ENCODE peak calls at places on chromosome 14, in eight cellular contexts. One of them, this sample, is unnamed.

GRCh38 chr14:68510201-68510600 is 282.7 kb downstream of the ZFP36L1 start:
- DNase-seq in small intestine: no peak
- DNase-seq in foreskin fibroblast: peak; percentile 93
- DNase-seq in stomach: no peak
- DNase-seq in adrenal gland: no peak
- DNase-seq in AG04450: no peak
- DNase-seq in tibial artery: peak; percentile 80
- DNase-seq in right cardiac atrium: no peak
- DNase-seq in this sample: no peak

GRCh38 chr14:74682169-74682952 is 30.5 kb downstream of the AREL1 start:
- DNase-seq in small intestine: no peak
- DNase-seq in foreskin fibroblast: no peak
- DNase-seq in stomach: no peak
- DNase-seq in adrenal gland: no peak
- DNase-seq in AG04450: no peak
- DNase-seq in tibial artery: no peak
- DNase-seq in right cardiac atrium: no peak
- DNase-seq in this sample: no peak

GRCh38 chr14:55711171-55711811 is 131.3 kb downstream of the KTN1 start:
- DNase-seq in small intestine: no peak
- DNase-seq in foreskin fibroblast: peak; percentile 68
- DNase-seq in stomach: no peak
- DNase-seq in adrenal gland: no peak
- DNase-seq in AG04450: no peak
- DNase-seq in tibial artery: no peak
- DNase-seq in right cardiac atrium: no peak
- DNase-seq in this sample: no peak

GRCh38 chr14:103879570-103880333 is 32.4 kb upstream of the PPP1R13B start:
- DNase-seq in small intestine: peak; percentile 96
- DNase-seq in foreskin fibroblast: peak; percentile 23
- DNase-seq in stomach: peak; percentile 91
- DNase-seq in adrenal gland: peak; percentile 87
- DNase-seq in AG04450: no peak
- DNase-seq in tibial artery: no peak
- DNase-seq in right cardiac atrium: peak; percentile 83
- DNase-seq in this sample: peak; percentile 72

GRCh38 chr14:105421723-105422615 is 2.3 kb downstream of the MTA1 start:
- DNase-seq in small intestine: no peak
- DNase-seq in foreskin fibroblast: no peak
- DNase-seq in stomach: no peak
- DNase-seq in adrenal gland: no peak
- DNase-seq in AG04450: no peak
- DNase-seq in tibial artery: no peak
- DNase-seq in right cardiac atrium: no peak
- DNase-seq in this sample: no peak

GRCh38 chr14:64614992-64615391 is 65.2 kb downstream of the PPP1R36 start:
- DNase-seq in small intestine: no peak
- DNase-seq in foreskin fibroblast: no peak
- DNase-seq in stomach: no peak
- DNase-seq in adrenal gland: no peak
- DNase-seq in AG04450: no peak
- DNase-seq in tibial artery: no peak
- DNase-seq in right cardiac atrium: no peak
- DNase-seq in this sample: no peak

GRCh38 chr14:100640481-100641273 is 53.5 kb upstream of the BEGAIN start:
- DNase-seq in small intestine: peak; percentile 51
- DNase-seq in foreskin fibroblast: no peak
- DNase-seq in stomach: peak; percentile 37
- DNase-seq in adrenal gland: no peak
- DNase-seq in AG04450: no peak
- DNase-seq in tibial artery: no peak
- DNase-seq in right cardiac atrium: no peak
- DNase-seq in this sample: no peak

GRCh38 chr14:65302571-65303184 is 109.9 kb upstream of the FUT8 start:
- DNase-seq in small intestine: peak; percentile 35
- DNase-seq in foreskin fibroblast: no peak
- DNase-seq in stomach: peak; percentile 60
- DNase-seq in adrenal gland: no peak
- DNase-seq in AG04450: no peak
- DNase-seq in tibial artery: no peak
- DNase-seq in right cardiac atrium: no peak
- DNase-seq in this sample: no peak

GRCh38 chr14:104551851-104552737 is 27.5 kb upstream of the C14orf180 start:
- DNase-seq in small intestine: no peak
- DNase-seq in foreskin fibroblast: no peak
- DNase-seq in stomach: no peak
- DNase-seq in adrenal gland: peak; percentile 8
- DNase-seq in AG04450: no peak
- DNase-seq in tibial artery: no peak
- DNase-seq in right cardiac atrium: peak; percentile 53
- DNase-seq in this sample: no peak

GRCh38 chr14:21072102-21072501 is 2.0 kb downstream of the ARHGEF40 start:
- DNase-seq in small intestine: no peak
- DNase-seq in foreskin fibroblast: peak; percentile 78
- DNase-seq in stomach: no peak
- DNase-seq in adrenal gland: peak; percentile 29
- DNase-seq in AG04450: peak; percentile 44
- DNase-seq in tibial artery: peak; percentile 64
- DNase-seq in right cardiac atrium: no peak
- DNase-seq in this sample: no peak

GRCh38 chr14:81144811-81145598 is 75.8 kb downstream of the GTF2A1 start:
- DNase-seq in small intestine: peak; percentile 8
- DNase-seq in foreskin fibroblast: no peak
- DNase-seq in stomach: no peak
- DNase-seq in adrenal gland: no peak
- DNase-seq in AG04450: no peak
- DNase-seq in tibial artery: no peak
- DNase-seq in right cardiac atrium: no peak
- DNase-seq in this sample: no peak

DNA sequence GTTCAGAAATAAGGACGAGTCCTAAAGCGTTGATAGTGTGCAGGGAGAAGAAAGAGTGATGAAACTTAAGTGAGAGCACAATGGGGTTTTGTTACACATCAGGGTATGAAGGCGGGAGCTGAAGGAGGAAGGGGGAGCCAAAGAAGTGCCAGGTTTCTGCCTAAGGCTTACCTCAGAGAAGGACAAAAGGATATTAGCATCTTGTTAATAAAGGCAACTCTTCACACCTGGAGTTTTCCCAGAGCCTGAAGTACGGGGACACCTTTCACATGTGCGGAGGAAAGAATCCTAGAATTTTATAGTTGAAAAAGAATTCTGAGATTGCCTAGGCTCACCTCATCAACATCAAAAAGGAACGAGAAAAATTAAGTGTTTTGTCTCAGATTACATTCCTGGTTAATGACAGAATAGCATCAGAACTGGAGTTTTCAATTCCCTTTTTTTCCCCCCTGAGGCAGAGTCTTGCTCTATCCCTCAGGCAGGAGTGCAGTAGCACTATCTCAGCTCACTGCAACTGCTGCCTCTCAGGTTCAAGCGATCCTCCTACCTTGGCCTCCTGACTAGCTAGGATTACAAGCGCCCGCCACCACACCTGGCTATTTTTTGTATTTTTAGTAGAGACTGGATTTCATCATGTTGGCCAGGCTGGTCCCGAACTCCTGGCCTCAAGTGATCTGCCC is 2.2 kb upstream of the SAV1 start:
- DNase-seq in small intestine: no peak
- DNase-seq in foreskin fibroblast: no peak
- DNase-seq in stomach: no peak
- DNase-seq in adrenal gland: no peak
- DNase-seq in AG04450: no peak
- DNase-seq in tibial artery: no peak
- DNase-seq in right cardiac atrium: no peak
- DNase-seq in this sample: no peak
- H3K4me3 ChIP-seq in small intestine: no peak overlapping the region
- H3K4me3 ChIP-seq in foreskin fibroblast: no peak overlapping the region
- H3K4me3 ChIP-seq in stomach: no peak overlapping the region
- H3K4me3 ChIP-seq in adrenal gland: no peak overlapping the region
- H3K4me3 ChIP-seq in AG04450: no peak overlapping the region
- H3K4me3 ChIP-seq in tibial artery: no peak overlapping the region
- H3K4me3 ChIP-seq in right cardiac atrium: no peak overlapping the region
- H3K4me3 ChIP-seq in this sample: no peak overlapping the region

GRCh38 chr14:60647081-60647836 is 2.0 kb downstream of the SIX1 start:
- DNase-seq in small intestine: no peak
- DNase-seq in foreskin fibroblast: no peak
- DNase-seq in stomach: no peak
- DNase-seq in adrenal gland: no peak
- DNase-seq in AG04450: no peak
- DNase-seq in tibial artery: peak; percentile 75
- DNase-seq in right cardiac atrium: no peak
- DNase-seq in this sample: no peak
- H3K4me3 ChIP-seq in small intestine: peak overlapping the region; percentile 10
- H3K4me3 ChIP-seq in foreskin fibroblast: peak overlapping the region; percentile 76
- H3K4me3 ChIP-seq in stomach: peak overlapping the region; percentile 48
- H3K4me3 ChIP-seq in adrenal gland: no peak overlapping the region
- H3K4me3 ChIP-seq in AG04450: peak overlapping the region; percentile 88
- H3K4me3 ChIP-seq in tibial artery: peak overlapping the region; percentile 77
- H3K4me3 ChIP-seq in right cardiac atrium: peak overlapping the region; percentile 13
- H3K4me3 ChIP-seq in this sample: peak overlapping the region; percentile 73

DNA sequence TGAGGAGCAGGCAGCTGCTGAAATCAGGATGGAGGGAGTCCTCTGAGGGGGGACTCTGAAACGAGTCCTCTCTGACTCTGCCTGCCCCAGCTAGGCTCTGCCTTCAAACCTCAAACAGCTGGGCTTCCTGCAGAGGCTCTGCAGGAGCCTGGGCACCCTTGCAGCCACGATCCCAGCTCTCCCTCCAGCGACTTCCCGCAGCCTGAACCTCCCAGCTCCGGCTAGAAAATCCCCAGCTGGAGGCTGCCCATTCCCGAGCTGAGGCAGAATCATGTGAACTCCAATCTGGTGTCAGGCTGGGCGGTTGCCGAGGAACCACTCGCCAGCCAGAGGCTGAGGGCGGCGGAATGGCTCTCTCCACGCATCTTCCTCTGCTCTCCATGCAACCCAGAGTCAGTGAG is at the start of gene GPR68:
- DNase-seq in small intestine: no peak
- DNase-seq in foreskin fibroblast: peak; percentile 60
- DNase-seq in stomach: peak; percentile 57
- DNase-seq in adrenal gland: no peak
- DNase-seq in AG04450: peak; percentile 46
- DNase-seq in tibial artery: peak; percentile 70
- DNase-seq in right cardiac atrium: peak; percentile 83
- DNase-seq in this sample: no peak
- H3K4me3 ChIP-seq in small intestine: no peak within 1 kb of the TSS
- H3K4me3 ChIP-seq in foreskin fibroblast: peak within 1 kb of the TSS; percentile 18
- H3K4me3 ChIP-seq in stomach: peak within 1 kb of the TSS; percentile 18
- H3K4me3 ChIP-seq in adrenal gland: no peak within 1 kb of the TSS
- H3K4me3 ChIP-seq in AG04450: peak within 1 kb of the TSS; percentile 31
- H3K4me3 ChIP-seq in tibial artery: no peak within 1 kb of the TSS
- H3K4me3 ChIP-seq in right cardiac atrium: no peak within 1 kb of the TSS
- H3K4me3 ChIP-seq in this sample: peak within 1 kb of the TSS; percentile 51

DNA sequence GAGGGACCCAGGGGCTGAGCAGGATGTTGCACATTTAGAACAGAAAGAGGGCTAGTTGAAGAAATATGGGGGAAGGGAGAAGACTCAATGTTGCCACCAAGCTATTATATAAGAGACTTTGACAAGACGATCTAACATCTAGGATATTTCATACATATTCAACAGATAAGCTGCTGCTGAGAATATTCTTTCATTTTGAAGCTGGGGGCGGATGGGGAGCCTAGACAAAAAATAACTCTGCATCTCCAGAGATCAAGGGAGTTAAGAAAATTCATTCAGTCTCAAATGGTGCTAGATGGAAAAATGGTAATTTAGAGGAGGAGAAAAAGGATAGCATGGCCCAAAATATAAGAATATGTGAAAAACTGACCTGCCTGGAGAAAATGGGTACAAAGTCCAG is 415.6 kb downstream of the MDGA2 start:
- DNase-seq in small intestine: no peak
- DNase-seq in foreskin fibroblast: no peak
- DNase-seq in stomach: no peak
- DNase-seq in adrenal gland: no peak
- DNase-seq in AG04450: no peak
- DNase-seq in tibial artery: no peak
- DNase-seq in right cardiac atrium: no peak
- DNase-seq in this sample: no peak
- H3K4me3 ChIP-seq in small intestine: no peak overlapping the region
- H3K4me3 ChIP-seq in foreskin fibroblast: no peak overlapping the region
- H3K4me3 ChIP-seq in stomach: no peak overlapping the region
- H3K4me3 ChIP-seq in adrenal gland: no peak overlapping the region
- H3K4me3 ChIP-seq in AG04450: no peak overlapping the region
- H3K4me3 ChIP-seq in tibial artery: no peak overlapping the region
- H3K4me3 ChIP-seq in right cardiac atrium: no peak overlapping the region
- H3K4me3 ChIP-seq in this sample: no peak overlapping the region

DNA sequence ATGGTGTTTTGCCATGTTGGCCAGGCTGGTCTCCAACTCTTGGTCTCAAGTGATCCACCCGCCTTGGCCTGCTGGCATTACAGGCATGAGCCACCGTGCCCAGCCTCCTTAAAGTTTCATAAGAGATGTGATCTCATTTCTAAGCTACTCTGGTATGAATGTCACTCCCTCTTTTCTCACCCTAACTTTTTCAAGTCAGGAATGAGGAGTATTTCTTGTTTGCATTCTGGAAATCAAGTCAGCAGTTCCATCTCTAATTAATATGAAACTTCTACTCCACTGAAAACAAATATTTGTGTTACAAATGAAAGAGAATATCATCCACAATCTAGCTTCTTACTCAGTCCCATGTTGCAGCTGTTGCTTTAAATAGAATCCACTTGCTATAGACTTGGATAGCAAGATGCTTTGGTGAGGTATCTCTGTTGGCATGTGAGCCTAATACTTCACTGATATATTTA is 61.3 kb downstream of the ARF6 start:
- DNase-seq in small intestine: no peak
- DNase-seq in foreskin fibroblast: peak; percentile 55
- DNase-seq in stomach: no peak
- DNase-seq in adrenal gland: no peak
- DNase-seq in AG04450: no peak
- DNase-seq in tibial artery: no peak
- DNase-seq in right cardiac atrium: no peak
- DNase-seq in this sample: no peak
- H3K4me3 ChIP-seq in small intestine: no peak overlapping the region
- H3K4me3 ChIP-seq in foreskin fibroblast: no peak overlapping the region
- H3K4me3 ChIP-seq in stomach: no peak overlapping the region
- H3K4me3 ChIP-seq in adrenal gland: no peak overlapping the region
- H3K4me3 ChIP-seq in AG04450: no peak overlapping the region
- H3K4me3 ChIP-seq in tibial artery: no peak overlapping the region
- H3K4me3 ChIP-seq in right cardiac atrium: no peak overlapping the region
- H3K4me3 ChIP-seq in this sample: no peak overlapping the region

DNA sequence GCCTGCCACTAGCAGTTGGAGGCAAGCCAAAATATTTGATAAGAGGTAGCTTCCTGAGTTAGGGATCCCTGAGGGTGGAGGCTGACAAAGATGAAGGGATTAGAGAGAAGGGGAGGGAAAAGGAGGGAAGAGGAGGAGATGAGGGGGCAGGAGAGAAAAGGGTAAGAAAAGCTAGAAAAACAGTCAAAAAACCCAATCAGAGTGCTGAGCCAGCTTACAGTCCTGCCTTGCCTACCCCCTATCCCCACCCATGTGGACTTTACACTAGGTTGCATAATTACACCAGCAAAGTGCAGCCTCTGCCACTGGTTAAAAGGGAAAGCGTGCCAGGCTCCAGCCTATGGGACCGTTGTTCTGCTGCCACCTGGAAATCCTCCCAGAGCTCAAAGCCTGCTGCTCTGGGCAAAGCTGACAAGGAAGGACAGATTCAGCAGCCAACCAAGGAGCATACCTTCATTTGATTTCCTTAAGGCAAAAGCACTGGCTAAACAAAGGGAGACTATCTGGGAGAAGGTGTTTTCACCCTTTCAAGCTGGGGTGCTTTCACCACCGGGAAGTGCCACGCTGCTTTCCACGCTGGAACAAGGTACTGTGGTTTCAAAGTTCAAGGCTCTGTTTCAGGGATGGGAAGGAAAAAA is 3.9 kb upstream of the NUMB start:
- DNase-seq in small intestine: peak; percentile 99
- DNase-seq in foreskin fibroblast: no peak
- DNase-seq in stomach: peak; percentile 92
- DNase-seq in adrenal gland: peak; percentile 79
- DNase-seq in AG04450: no peak
- DNase-seq in tibial artery: peak; percentile 33
- DNase-seq in right cardiac atrium: peak; percentile 72
- DNase-seq in this sample: no peak
- H3K4me3 ChIP-seq in small intestine: no peak overlapping the region
- H3K4me3 ChIP-seq in foreskin fibroblast: peak overlapping the region; percentile 12
- H3K4me3 ChIP-seq in stomach: peak overlapping the region; percentile 24
- H3K4me3 ChIP-seq in adrenal gland: no peak overlapping the region
- H3K4me3 ChIP-seq in AG04450: peak overlapping the region; percentile 39
- H3K4me3 ChIP-seq in tibial artery: no peak overlapping the region
- H3K4me3 ChIP-seq in right cardiac atrium: no peak overlapping the region
- H3K4me3 ChIP-seq in this sample: peak overlapping the region; percentile 12